ENCODE peak calls at places on chromosomes 6 and 20, in ten cellular contexts. One of them, this sample, is unnamed. For H3K36me3 and H3K27me3, the result is how much of the 10 kb centered on the place peaks cover.

GRCh38 chr20:49450281-49450707 is 32.2 kb downstream of the KCNB1 start:
- DNase-seq in tibial nerve: no peak
- DNase-seq in ascending aorta: no peak
- DNase-seq in fibroblast of lung: peak
- DNase-seq in brain microvascular endothelial cell: no peak
- DNase-seq in upper lobe of left lung: no peak
- DNase-seq in breast epithelium: no peak
- DNase-seq in IMR-90: no peak
- DNase-seq in sigmoid colon: no peak
- DNase-seq in neural progenitor cell: peak
- DNase-seq in this sample: no peak

GRCh38 chr6:143060806-143061596 is at the start of gene AIG1:
- DNase-seq in IMR-90: no peak
- DNase-seq in sigmoid colon: no peak
- DNase-seq in fibroblast of lung: no peak
- DNase-seq in neural progenitor cell: peak
- DNase-seq in breast epithelium: peak
- DNase-seq in brain microvascular endothelial cell: peak
- DNase-seq in ascending aorta: peak
- DNase-seq in tibial nerve: peak
- DNase-seq in upper lobe of left lung: no peak
- DNase-seq in this sample: peak

GRCh38 chr6:18293192-18293904 is 29.0 kb upstream of the DEK start:
- DNase-seq in upper lobe of left lung: no peak
- DNase-seq in neural progenitor cell: no peak
- DNase-seq in ascending aorta: no peak
- DNase-seq in breast epithelium: no peak
- DNase-seq in IMR-90: peak
- DNase-seq in tibial nerve: no peak
- DNase-seq in brain microvascular endothelial cell: peak
- DNase-seq in sigmoid colon: no peak
- DNase-seq in fibroblast of lung: peak
- DNase-seq in this sample: no peak

GRCh38 chr6:31765559-31765909 is 3.1 kb downstream of the SAPCD1 start:
- DNase-seq in ascending aorta: no peak
- DNase-seq in IMR-90: no peak
- DNase-seq in brain microvascular endothelial cell: no peak
- DNase-seq in sigmoid colon: no peak
- DNase-seq in fibroblast of lung: no peak
- DNase-seq in upper lobe of left lung: no peak
- DNase-seq in breast epithelium: no peak
- DNase-seq in neural progenitor cell: no peak
- DNase-seq in tibial nerve: no peak
- DNase-seq in this sample: no peak

GRCh38 chr6:47681201-47681990 is 17.0 kb upstream of the ADGRF4 start:
- DNase-seq in neural progenitor cell: no peak
- DNase-seq in breast epithelium: no peak
- DNase-seq in sigmoid colon: no peak
- DNase-seq in upper lobe of left lung: no peak
- DNase-seq in ascending aorta: no peak
- DNase-seq in tibial nerve: no peak
- DNase-seq in fibroblast of lung: no peak
- DNase-seq in brain microvascular endothelial cell: no peak
- DNase-seq in IMR-90: no peak
- DNase-seq in this sample: no peak

GRCh38 chr20:44032583-44033138 is 118.0 kb downstream of the TOX2 start:
- DNase-seq in tibial nerve: no peak
- DNase-seq in brain microvascular endothelial cell: no peak
- DNase-seq in fibroblast of lung: no peak
- DNase-seq in sigmoid colon: peak
- DNase-seq in IMR-90: no peak
- DNase-seq in neural progenitor cell: no peak
- DNase-seq in breast epithelium: no peak
- DNase-seq in ascending aorta: no peak
- DNase-seq in upper lobe of left lung: no peak
- DNase-seq in this sample: no peak

GRCh38 chr6:28224131-28225055 is 682 bp upstream of the ZSCAN9 start:
- DNase-seq in ascending aorta: no peak
- DNase-seq in upper lobe of left lung: no peak
- DNase-seq in sigmoid colon: no peak
- DNase-seq in fibroblast of lung: no peak
- DNase-seq in brain microvascular endothelial cell: no peak
- DNase-seq in IMR-90: no peak
- DNase-seq in tibial nerve: no peak
- DNase-seq in breast epithelium: no peak
- DNase-seq in neural progenitor cell: no peak
- DNase-seq in this sample: no peak

GRCh38 chr20:48944663-48945297 is 23.3 kb downstream of the ARFGEF2 start:
- DNase-seq in upper lobe of left lung: no peak
- DNase-seq in breast epithelium: no peak
- DNase-seq in fibroblast of lung: no peak
- DNase-seq in ascending aorta: no peak
- DNase-seq in brain microvascular endothelial cell: no peak
- DNase-seq in tibial nerve: no peak
- DNase-seq in IMR-90: no peak
- DNase-seq in neural progenitor cell: no peak
- DNase-seq in sigmoid colon: no peak
- DNase-seq in this sample: no peak

GRCh38 chr6:83044211-83044768 is 21.4 kb downstream of the UBE3D start:
- DNase-seq in ascending aorta: no peak
- DNase-seq in sigmoid colon: no peak
- DNase-seq in fibroblast of lung: no peak
- DNase-seq in brain microvascular endothelial cell: no peak
- DNase-seq in upper lobe of left lung: no peak
- DNase-seq in neural progenitor cell: no peak
- DNase-seq in breast epithelium: no peak
- DNase-seq in IMR-90: no peak
- DNase-seq in tibial nerve: no peak
- DNase-seq in this sample: no peak

GRCh38 chr20:46174469-46175126 is 56.5 kb downstream of the CD40 start:
- DNase-seq in sigmoid colon: peak
- DNase-seq in breast epithelium: peak
- DNase-seq in upper lobe of left lung: peak
- DNase-seq in IMR-90: peak
- DNase-seq in fibroblast of lung: peak
- DNase-seq in ascending aorta: no peak
- DNase-seq in tibial nerve: peak
- DNase-seq in neural progenitor cell: peak
- DNase-seq in brain microvascular endothelial cell: peak
- DNase-seq in this sample: peak

GRCh38 chr6:167115054-167115453 is 7.8 kb upstream of the CCR6 start:
- DNase-seq in ascending aorta: no peak
- DNase-seq in brain microvascular endothelial cell: no peak
- DNase-seq in upper lobe of left lung: no peak
- DNase-seq in tibial nerve: no peak
- DNase-seq in neural progenitor cell: no peak
- DNase-seq in fibroblast of lung: no peak
- DNase-seq in IMR-90: no peak
- DNase-seq in sigmoid colon: no peak
- DNase-seq in breast epithelium: no peak
- DNase-seq in this sample: no peak

DNA sequence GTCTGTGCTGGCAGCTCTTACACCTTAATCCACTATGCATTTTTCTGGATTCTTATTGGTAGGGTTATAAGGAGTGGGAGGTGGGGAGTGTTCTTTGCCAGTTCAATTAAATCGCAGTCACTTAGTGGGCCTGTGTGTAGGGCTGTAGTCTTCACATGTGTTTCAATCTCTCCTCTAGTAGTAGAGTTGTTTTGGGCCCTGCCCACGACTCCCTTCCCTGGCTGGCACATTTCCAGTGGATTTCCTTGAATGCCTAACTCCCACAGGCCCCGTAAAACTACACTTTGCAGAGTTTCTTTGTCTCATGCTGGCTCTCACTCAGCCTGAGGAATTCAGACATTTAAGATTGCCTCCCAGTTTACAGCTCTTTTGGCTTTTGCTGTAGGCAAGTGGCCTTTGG is 414.0 kb upstream of the OPRM1 start:
- DNase-seq in neural progenitor cell: peak
- DNase-seq in ascending aorta: no peak
- DNase-seq in tibial nerve: peak
- DNase-seq in fibroblast of lung: peak
- DNase-seq in sigmoid colon: no peak
- DNase-seq in breast epithelium: no peak
- DNase-seq in upper lobe of left lung: no peak
- DNase-seq in brain microvascular endothelial cell: peak
- DNase-seq in IMR-90: no peak
- DNase-seq in this sample: no peak
- H3K36me3 ChIP-seq in neural progenitor cell: under half
- H3K36me3 ChIP-seq in ascending aorta: under half
- H3K36me3 ChIP-seq in tibial nerve: under half
- H3K36me3 ChIP-seq in fibroblast of lung: under half
- H3K36me3 ChIP-seq in sigmoid colon: under half
- H3K36me3 ChIP-seq in breast epithelium: under half
- H3K36me3 ChIP-seq in upper lobe of left lung: under half
- H3K36me3 ChIP-seq in brain microvascular endothelial cell: under half
- H3K36me3 ChIP-seq in IMR-90: under half
- H3K36me3 ChIP-seq in this sample: under half

DNA sequence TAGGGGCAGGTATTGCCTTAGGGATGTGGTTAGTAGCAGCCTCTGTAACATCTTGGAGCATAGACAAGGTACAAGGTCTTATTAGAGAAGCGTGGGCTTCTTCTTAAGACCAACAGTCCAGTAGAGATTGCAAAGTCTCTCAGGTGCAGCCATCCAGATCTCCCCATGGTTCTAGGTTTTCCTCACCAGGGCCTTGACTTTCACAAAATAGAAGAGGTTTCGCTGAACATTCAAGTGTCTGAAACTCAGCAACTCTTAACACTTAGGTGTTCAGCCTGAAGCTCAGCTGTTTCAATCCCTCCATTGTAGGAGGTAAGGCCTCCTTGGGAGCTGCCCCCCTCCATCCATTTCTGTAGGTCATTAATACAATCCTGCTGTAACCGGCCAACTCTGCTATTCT is 44.4 kb downstream of the GOPC start:
- DNase-seq in sigmoid colon: no peak
- DNase-seq in neural progenitor cell: no peak
- DNase-seq in ascending aorta: no peak
- DNase-seq in brain microvascular endothelial cell: no peak
- DNase-seq in IMR-90: no peak
- DNase-seq in upper lobe of left lung: no peak
- DNase-seq in fibroblast of lung: peak
- DNase-seq in tibial nerve: no peak
- DNase-seq in breast epithelium: no peak
- DNase-seq in this sample: no peak
- H3K27ac ChIP-seq in sigmoid colon: no peak
- H3K27ac ChIP-seq in neural progenitor cell: no peak
- H3K27ac ChIP-seq in ascending aorta: no peak
- H3K27ac ChIP-seq in brain microvascular endothelial cell: no peak
- H3K27ac ChIP-seq in IMR-90: no peak
- H3K27ac ChIP-seq in upper lobe of left lung: no peak
- H3K27ac ChIP-seq in fibroblast of lung: no peak
- H3K27ac ChIP-seq in tibial nerve: no peak
- H3K27ac ChIP-seq in breast epithelium: no peak
- H3K27ac ChIP-seq in this sample: no peak

GRCh38 chr20:2807019-2807418 is 6.6 kb upstream of the CPXM1 start:
- DNase-seq in sigmoid colon: no peak
- DNase-seq in neural progenitor cell: no peak
- DNase-seq in brain microvascular endothelial cell: no peak
- DNase-seq in fibroblast of lung: no peak
- DNase-seq in IMR-90: no peak
- DNase-seq in breast epithelium: no peak
- DNase-seq in tibial nerve: no peak
- DNase-seq in upper lobe of left lung: no peak
- DNase-seq in ascending aorta: no peak
- DNase-seq in this sample: no peak

GRCh38 chr20:2805682-2806350 is 5.4 kb upstream of the CPXM1 start:
- DNase-seq in breast epithelium: no peak
- DNase-seq in upper lobe of left lung: no peak
- DNase-seq in sigmoid colon: no peak
- DNase-seq in ascending aorta: no peak
- DNase-seq in IMR-90: peak
- DNase-seq in tibial nerve: no peak
- DNase-seq in brain microvascular endothelial cell: no peak
- DNase-seq in neural progenitor cell: no peak
- DNase-seq in fibroblast of lung: peak
- DNase-seq in this sample: no peak

GRCh38 chr20:2806351-2806701 is 5.9 kb upstream of the CPXM1 start:
- DNase-seq in fibroblast of lung: no peak
- DNase-seq in brain microvascular endothelial cell: no peak
- DNase-seq in ascending aorta: no peak
- DNase-seq in neural progenitor cell: no peak
- DNase-seq in IMR-90: no peak
- DNase-seq in breast epithelium: no peak
- DNase-seq in upper lobe of left lung: no peak
- DNase-seq in sigmoid colon: no peak
- DNase-seq in tibial nerve: no peak
- DNase-seq in this sample: no peak

GRCh38 chr20:2804921-2805681 is 4.7 kb upstream of the CPXM1 start:
- DNase-seq in tibial nerve: no peak
- DNase-seq in ascending aorta: no peak
- DNase-seq in IMR-90: no peak
- DNase-seq in neural progenitor cell: peak
- DNase-seq in breast epithelium: no peak
- DNase-seq in brain microvascular endothelial cell: no peak
- DNase-seq in fibroblast of lung: no peak
- DNase-seq in upper lobe of left lung: no peak
- DNase-seq in sigmoid colon: no peak
- DNase-seq in this sample: no peak

DNA sequence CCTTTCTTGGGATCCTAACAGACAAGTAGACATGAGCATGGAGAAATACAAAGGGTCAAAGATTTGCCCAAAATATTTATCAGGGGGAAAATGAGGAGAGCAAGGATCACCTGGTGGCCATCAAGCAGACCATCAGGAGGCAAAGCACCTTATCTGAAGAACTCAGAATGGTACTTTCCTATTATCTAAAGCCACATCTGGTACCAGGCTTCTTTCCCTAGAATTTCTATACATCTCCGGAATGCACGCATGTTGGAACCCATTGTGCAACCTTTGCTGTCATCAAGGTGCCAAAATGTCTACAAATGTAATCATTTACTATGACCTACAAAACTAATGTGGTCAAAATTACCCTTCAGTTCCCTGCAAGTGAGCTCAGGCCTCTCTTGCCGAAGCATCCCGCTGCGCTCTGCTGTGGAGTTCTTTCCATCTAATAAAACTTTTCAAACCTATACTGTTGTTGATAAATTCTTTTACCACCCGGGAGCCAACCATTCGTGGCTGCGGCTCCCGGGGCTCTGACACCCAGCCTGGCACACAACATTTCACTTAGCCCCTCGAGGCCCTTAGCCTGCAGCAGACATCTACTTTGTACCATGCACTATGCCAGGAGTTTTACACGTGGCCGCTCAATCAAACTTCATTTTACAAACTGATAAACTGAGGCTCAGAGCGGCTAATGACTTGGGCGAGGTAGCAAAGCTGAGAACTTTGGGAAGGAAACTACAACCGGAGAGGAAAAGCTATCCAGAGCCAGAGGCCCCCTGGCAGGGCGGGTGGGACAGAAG is 3.8 kb upstream of the CPXM1 start:
- DNase-seq in breast epithelium: no peak
- DNase-seq in sigmoid colon: no peak
- DNase-seq in brain microvascular endothelial cell: no peak
- DNase-seq in ascending aorta: no peak
- DNase-seq in IMR-90: no peak
- DNase-seq in neural progenitor cell: no peak
- DNase-seq in fibroblast of lung: no peak
- DNase-seq in upper lobe of left lung: no peak
- DNase-seq in tibial nerve: no peak
- DNase-seq in this sample: no peak
- H3K27me3 ChIP-seq in breast epithelium: under half
- H3K27me3 ChIP-seq in sigmoid colon: half or more
- H3K27me3 ChIP-seq in brain microvascular endothelial cell: half or more
- H3K27me3 ChIP-seq in ascending aorta: under half
- H3K27me3 ChIP-seq in IMR-90: half or more
- H3K27me3 ChIP-seq in neural progenitor cell: half or more
- H3K27me3 ChIP-seq in fibroblast of lung: half or more
- H3K27me3 ChIP-seq in upper lobe of left lung: under half
- H3K27me3 ChIP-seq in tibial nerve: half or more
- H3K27me3 ChIP-seq in this sample: under half

GRCh38 chr6:56096946-56097345 is 150.4 kb downstream of the COL21A1 start:
- DNase-seq in upper lobe of left lung: no peak
- DNase-seq in fibroblast of lung: peak
- DNase-seq in sigmoid colon: no peak
- DNase-seq in brain microvascular endothelial cell: no peak
- DNase-seq in ascending aorta: no peak
- DNase-seq in tibial nerve: no peak
- DNase-seq in neural progenitor cell: no peak
- DNase-seq in breast epithelium: no peak
- DNase-seq in IMR-90: no peak
- DNase-seq in this sample: no peak
- H3K36me3 ChIP-seq in upper lobe of left lung: under half
- H3K36me3 ChIP-seq in fibroblast of lung: under half
- H3K36me3 ChIP-seq in sigmoid colon: under half
- H3K36me3 ChIP-seq in brain microvascular endothelial cell: under half
- H3K36me3 ChIP-seq in ascending aorta: under half
- H3K36me3 ChIP-seq in tibial nerve: under half
- H3K36me3 ChIP-seq in neural progenitor cell: under half
- H3K36me3 ChIP-seq in breast epithelium: under half
- H3K36me3 ChIP-seq in IMR-90: under half
- H3K36me3 ChIP-seq in this sample: under half